ENCODE peak calls at places on chromosomes 11 and 22, in ten cellular contexts. K is kidney glomerular epithelial cell, I is cardiac septum, R is NCI-H2081, J is GM12891, V is ecto neural progenitor cell, D is H54, X is B cell, C is AG04450, T is H7. B is an unnamed sample.

GRCh38 chr11:31340903-31341572 is 28.5 kb downstream of the DCDC1 start:
- DNase-seq in K (no peak), I (no peak), R (no peak), J (peak; percentile 4), V (no peak), D (peak; percentile 4), X (no peak), C (no peak), T (peak; percentile 49), B (no peak)

GRCh38 chr11:34415538-34415937 is 23.2 kb upstream of the CAT start:
- DNase-seq in K (no peak), I (no peak), R (no peak), J (no peak), V (no peak), D (no peak), X (no peak), C (no peak), T (no peak), B (no peak)

GRCh38 chr11:77361184-77361583 is 59.7 kb upstream of the GDPD4 start:
- DNase-seq in K (peak; percentile 36), I (no peak), R (no peak), J (no peak), V (no peak), D (no peak), X (no peak), C (no peak), T (no peak), B (no peak)

GRCh38 chr11:70860855-70861254 is 391.5 kb downstream of the SHANK2 start:
- DNase-seq in K (no peak), I (no peak), R (peak; percentile 36), J (no peak), V (no peak), D (no peak), X (no peak), C (no peak), T (peak; percentile 78), B (no peak)

GRCh38 chr22:25085930-25086901 is 113.4 kb upstream of the CRYBB3 start:
- DNase-seq in K (no peak), I (peak; percentile 86), R (no peak), J (no peak), V (no peak), D (no peak), X (no peak), C (no peak), T (no peak), B (peak; percentile 61)

GRCh38 chr11:1760351-1761109 is 3.2 kb downstream of the CTSD start:
- DNase-seq in K (no peak), I (peak; percentile 97), R (no peak), J (no peak), V (no peak), D (peak; percentile 90), X (no peak), C (no peak), T (peak; percentile 52), B (no peak)

GRCh38 chr11:36363361-36364272 is 67.5 kb downstream of the PRR5L start:
- DNase-seq in K (peak; percentile 89), I (no peak), R (no peak), J (no peak), V (no peak), D (no peak), X (no peak), C (no peak), T (peak; percentile 26), B (no peak)

GRCh38 chr22:35959121-35959800 is 69.4 kb downstream of the RBFOX2 start:
- DNase-seq in K (no peak), I (no peak), R (peak; percentile 83), J (no peak), V (no peak), D (no peak), X (no peak), C (no peak), T (no peak), B (no peak)

GRCh38 chr22:37425800-37426531 is 1.3 kb downstream of the ELFN2 start:
- DNase-seq in K (peak; percentile 50), I (no peak), R (peak; percentile 18), J (no peak), V (no peak), D (no peak), X (no peak), C (no peak), T (peak; percentile 88), B (no peak)

GRCh38 chr22:39297490-39298193 is 21.8 kb downstream of the RPL3 start:
- DNase-seq in K (peak; percentile 26), I (no peak), R (peak; percentile 41), J (no peak), V (no peak), D (no peak), X (no peak), C (no peak), T (no peak), B (no peak)

GRCh38 chr22:35476341-35476740 is 64.3 kb upstream of the RASD2 start:
- DNase-seq in K (peak; percentile 75), I (no peak), R (no peak), J (no peak), V (no peak), D (no peak), X (no peak), C (no peak), T (no peak), B (no peak)

GRCh38 chr22:50018608-50019291 is 6.2 kb upstream of the IL17REL start:
- DNase-seq in K (no peak), I (no peak), R (no peak), J (no peak), V (no peak), D (no peak), X (peak; percentile 18), C (no peak), T (peak; percentile 25), B (no peak)

GRCh38 chr11:33844236-33844635 is 47.6 kb downstream of the LMO2 start:
- DNase-seq in K (no peak), I (no peak), R (no peak), J (no peak), V (no peak), D (no peak), X (no peak), C (no peak), T (no peak), B (no peak)

GRCh38 chr11:17250561-17251350 is 25.8 kb upstream of the NUCB2 start:
- DNase-seq in K (no peak), I (no peak), R (no peak), J (no peak), V (no peak), D (no peak), X (no peak), C (no peak), T (no peak), B (no peak)

GRCh38 chr22:25447067-25447688 is 117.3 kb upstream of the GRK3 start:
- DNase-seq in K (no peak), I (no peak), R (peak; percentile 13), J (no peak), V (no peak), D (no peak), X (no peak), C (no peak), T (peak; percentile 28), B (no peak)

GRCh38 chr11:47514825-47515647 is 37.9 kb downstream of the CELF1 start:
- DNase-seq in K (no peak), I (no peak), R (peak; percentile 41), J (no peak), V (no peak), D (peak; percentile 52), X (no peak), C (peak; percentile 70), T (no peak), B (no peak)

GRCh38 chr11:12717851-12718291 is 43.6 kb downstream of the TEAD1 start:
- DNase-seq in K (no peak), I (no peak), R (no peak), J (no peak), V (no peak), D (no peak), X (no peak), C (no peak), T (no peak), B (no peak)

GRCh38 chr11:84437129-84438123 is 1151.3 kb upstream of the CCDC90B start:
- DNase-seq in K (peak; percentile 4), I (no peak), R (peak; percentile 90), J (peak; percentile 5), V (peak; percentile 61), D (no peak), X (peak; percentile 43), C (no peak), T (peak; percentile 46), B (peak; percentile 0)

GRCh38 chr22:38921126-38921525 is 36.3 kb upstream of the APOBEC3A start:
- DNase-seq in K (no peak), I (no peak), R (peak; percentile 22), J (no peak), V (no peak), D (no peak), X (no peak), C (no peak), T (no peak), B (no peak)

GRCh38 chr11:68335693-68336092 is 23.3 kb downstream of the LRP5 start:
- DNase-seq in K (no peak), I (no peak), R (no peak), J (no peak), V (no peak), D (no peak), X (no peak), C (no peak), T (no peak), B (no peak)

GRCh38 chr11:77205467-77206263 is 77.6 kb downstream of the MYO7A start:
- DNase-seq in K (no peak), I (peak; percentile 76), R (no peak), J (peak; percentile 10), V (no peak), D (no peak), X (no peak), C (no peak), T (peak; percentile 66), B (no peak)

GRCh38 chr22:20765938-20766337 is 8.0 kb upstream of the SERPIND1 start:
- DNase-seq in K (no peak), I (no peak), R (no peak), J (no peak), V (no peak), D (no peak), X (no peak), C (no peak), T (no peak), B (no peak)

GRCh38 chr11:103773537-103773936 is 262.9 kb upstream of the DDI1 start:
- DNase-seq in K (no peak), I (no peak), R (no peak), J (no peak), V (no peak), D (no peak), X (no peak), C (no peak), T (no peak), B (no peak)

GRCh38 chr22:30251661-30252226 is 5.2 kb upstream of the LIF start:
- DNase-seq in K (no peak), I (no peak), R (no peak), J (no peak), V (no peak), D (no peak), X (no peak), C (no peak), T (peak; percentile 51), B (no peak)

GRCh38 chr22:42720263-42721044 is at the start of gene A4GALT:
- DNase-seq in K (no peak), I (no peak), R (no peak), J (no peak), V (peak; percentile 70), D (no peak), X (peak; percentile 23), C (no peak), T (peak; percentile 94), B (peak; percentile 60)

GRCh38 chr11:2094354-2095197 is 44.6 kb downstream of the IGF2 start:
- DNase-seq in K (no peak), I (peak; percentile 43), R (no peak), J (no peak), V (no peak), D (no peak), X (no peak), C (no peak), T (peak; percentile 48), B (no peak)

GRCh38 chr22:24141586-24141985 is 39.7 kb upstream of the SUSD2 start:
- DNase-seq in K (no peak), I (no peak), R (no peak), J (no peak), V (no peak), D (peak; percentile 55), X (no peak), C (no peak), T (no peak), B (no peak)

GRCh38 chr22:22533863-22534262 is 13.8 kb upstream of the ZNF280A start:
- DNase-seq in K (no peak), I (no peak), R (no peak), J (no peak), V (no peak), D (no peak), X (no peak), C (no peak), T (no peak), B (no peak)